ENCODE peak calls at places on chromosomes 13 and 19, in eight cellular contexts. W is AG09309; M is PC-3; U is stimulated activated CD4-positive, alpha-beta T cell treated with anti-CD3 and anti-CD28 coated beads, TNF-alpha, amount 100 ng/mL, for 48 hours; G is kidney epithelial cell; I is WTC11; Q is T47D; L is HFFc6. Z is an unnamed sample.

GRCh38 chr13:60627071-60627686 is 230.2 kb downstream of the TDRD3 start:
- DNase-seq in Q (no peak), L (peak), I (peak), W (no peak), U (no peak), M (peak), G (no peak), Z (no peak)

GRCh38 chr19:31506102-31506501 is 156.9 kb upstream of the TSHZ3 start:
- DNase-seq in L (no peak), M (no peak), G (no peak), Q (no peak), U (no peak), I (no peak), W (no peak), Z (no peak)

GRCh38 chr13:76148926-76149325 is 512.8 kb downstream of the LMO7 start:
- DNase-seq in W (peak), L (peak), Q (no peak), U (no peak), I (no peak), G (peak), M (peak), Z (no peak)

GRCh38 chr13:94640676-94641075 is 39.0 kb downstream of the GPR180 start:
- DNase-seq in Q (no peak), M (peak), W (no peak), L (no peak), G (no peak), U (no peak), I (no peak), Z (no peak)

GRCh38 chr19:2053601-2054389 is 2.8 kb upstream of the MKNK2 start:
- DNase-seq in G (no peak), L (no peak), Q (no peak), W (no peak), U (no peak), I (no peak), M (no peak), Z (peak)

GRCh38 chr13:45658586-45659235 is 43.2 kb upstream of the ERICH6B start:
- DNase-seq in Q (no peak), M (peak), W (peak), I (no peak), L (peak), U (no peak), G (no peak), Z (no peak)

GRCh38 chr13:28322256-28322895 is 172.6 kb downstream of the FLT1 start:
- DNase-seq in L (peak), I (no peak), U (no peak), W (peak), M (peak), G (no peak), Q (no peak), Z (no peak)

GRCh38 chr13:31310356-31310755 is 110.6 kb downstream of the B3GLCT start:
- DNase-seq in L (no peak), I (no peak), G (no peak), M (no peak), Q (no peak), W (no peak), U (no peak), Z (no peak)

GRCh38 chr19:13112555-13112954 is 4.0 kb downstream of the TRMT1 start:
- DNase-seq in I (no peak), L (no peak), Q (no peak), W (no peak), U (no peak), G (no peak), M (no peak), Z (no peak)

GRCh38 chr13:40221460-40222201 is 444.8 kb downstream of the FOXO1 start:
- DNase-seq in Q (no peak), L (peak), U (no peak), G (peak), I (no peak), M (peak), W (peak), Z (peak)

GRCh38 chr13:60572003-60572792 is 175.2 kb downstream of the TDRD3 start:
- DNase-seq in U (no peak), M (peak), G (peak), L (peak), Q (no peak), W (peak), I (no peak), Z (no peak)

GRCh38 chr19:44701228-44701627 is 2.3 kb downstream of the CEACAM16 start:
- DNase-seq in L (no peak), M (no peak), G (no peak), I (no peak), U (no peak), Q (no peak), W (no peak), Z (no peak)

GRCh38 chr13:90757127-90757680 is 590.3 kb upstream of the MIR17HG start:
- DNase-seq in M (no peak), W (no peak), Q (no peak), G (no peak), I (no peak), L (no peak), U (no peak), Z (no peak)

GRCh38 chr19:55310498-55310897 is 14.6 kb downstream of the TMEM150B start:
- DNase-seq in I (no peak), L (no peak), W (no peak), G (no peak), U (no peak), M (no peak), Q (no peak), Z (no peak)

GRCh38 chr13:32125746-32126145 is 94.2 kb downstream of the FRY start:
- DNase-seq in M (peak), Q (no peak), W (peak), L (peak), U (no peak), I (no peak), G (no peak), Z (no peak)

GRCh38 chr19:40810160-40810559 is 11.2 kb downstream of the EGLN2 start:
- DNase-seq in U (no peak), Q (no peak), M (no peak), L (no peak), W (no peak), G (no peak), I (no peak), Z (no peak)

GRCh38 chr19:38512277-38512676 is 78.8 kb downstream of the RYR1 start:
- DNase-seq in W (no peak), U (no peak), L (no peak), I (no peak), G (no peak), Q (no peak), M (no peak), Z (no peak)

GRCh38 chr19:13051581-13052165 is 51.0 kb downstream of the LYL1 start:
- DNase-seq in I (peak), G (no peak), Q (peak), W (no peak), M (peak), U (no peak), L (no peak), Z (peak)

GRCh38 chr19:11381535-11382369 is 2.4 kb downstream of the EPOR start:
- DNase-seq in L (peak), U (peak), I (peak), G (no peak), W (no peak), Q (peak), M (peak), Z (peak)

GRCh38 chr19:1610579-1610978 is 5.3 kb upstream of the UQCR11 start:
- DNase-seq in M (no peak), I (no peak), G (no peak), U (no peak), Q (no peak), L (no peak), W (no peak), Z (no peak)

GRCh38 chr13:59178344-59178743 is 985.4 kb downstream of the DIAPH3 start:
- DNase-seq in G (no peak), M (peak), I (no peak), L (no peak), U (no peak), W (no peak), Q (no peak), Z (no peak)

GRCh38 chr13:113767366-113767765 is 8.3 kb downstream of the TMEM255B start:
- DNase-seq in M (no peak), U (no peak), I (no peak), G (no peak), Q (no peak), L (no peak), W (no peak), Z (no peak)

GRCh38 chr13:37144661-37145060 is 39.2 kb upstream of the CSNK1A1L start:
- DNase-seq in U (no peak), M (no peak), Q (no peak), L (peak), G (no peak), W (no peak), I (no peak), Z (no peak)

GRCh38 chr19:45103200-45103624 is 10.2 kb downstream of the PPP1R37 start:
- DNase-seq in W (no peak), L (no peak), I (no peak), G (no peak), M (no peak), Q (no peak), U (no peak), Z (no peak)